ENCODE peak calls at places on chromosome 17, in six cellular contexts. W is T-cell; Z is NCI-H345; S is stimulated activated CD8-positive, alpha-beta memory T cell treated with anti-CD3 and anti-CD28 coated beads, Interleukin-15, amount 100 ng/mL, for 48 hours; K is OCI-LY7; U is fibroblast of lung. T is an unnamed sample.

GRCh38 chr17:55818026-55818425 is 67.2 kb downstream of the PCTP start:
- DNase-seq in K (no peak), W (no peak), S (no peak), U (no peak), Z (no peak), T (no peak)

GRCh38 chr17:64780096-64781012 is 118.2 kb upstream of the SMURF2 start:
- DNase-seq in Z (no peak), K (no peak), U (no peak), W (peak; percentile 72), S (peak; percentile 68), T (peak; percentile 84)

GRCh38 chr17:43588664-43589435 is 42.7 kb upstream of the ETV4 start:
- DNase-seq in U (no peak), W (no peak), Z (no peak), K (no peak), S (no peak), T (no peak)

GRCh38 chr17:18187226-18187625 is 3.6 kb downstream of the ALKBH5 start:
- DNase-seq in W (no peak), Z (no peak), S (no peak), K (no peak), U (no peak), T (no peak)

GRCh38 chr17:13813347-13814240 is 211.9 kb upstream of the HS3ST3A1 start:
- DNase-seq in K (no peak), U (no peak), W (no peak), S (no peak), Z (no peak), T (no peak)

GRCh38 chr17:39527220-39527813 is 66.0 kb downstream of the CDK12 start:
- DNase-seq in W (no peak), Z (peak; percentile 1), S (no peak), U (peak; percentile 15), K (peak; percentile 39), T (no peak)

GRCh38 chr17:63859257-63859656 is 14.2 kb downstream of the CSH2 start:
- DNase-seq in Z (no peak), U (no peak), K (no peak), S (no peak), W (no peak), T (no peak)

GRCh38 chr17:7186241-7186640 is 7.1 kb upstream of the ASGR1 start:
- DNase-seq in Z (no peak), S (no peak), K (peak; percentile 26), U (no peak), W (no peak), T (no peak)

GRCh38 chr17:50337956-50338355 is 8.0 kb upstream of the XYLT2 start:
- DNase-seq in Z (no peak), W (no peak), K (no peak), U (no peak), S (no peak), T (no peak)

GRCh38 chr17:62995377-62995885 is 29.4 kb downstream of the TANC2 start:
- DNase-seq in W (no peak), Z (peak; percentile 24), S (no peak), U (peak; percentile 65), K (peak; percentile 2), T (peak; percentile 7)

GRCh38 chr17:40182606-40183005 is 5.3 kb downstream of the RAPGEFL1 start:
- DNase-seq in S (no peak), K (no peak), W (no peak), U (no peak), Z (no peak), T (no peak)

GRCh38 chr17:77320501-77321256 is 179.9 kb downstream of the SEC14L1 start:
- DNase-seq in S (no peak), U (peak; percentile 21), Z (no peak), K (no peak), W (no peak), T (no peak)

GRCh38 chr17:71790791-71791190 is 330.0 kb upstream of the SOX9 start:
- DNase-seq in Z (no peak), K (no peak), U (no peak), S (no peak), W (no peak), T (no peak)

GRCh38 chr17:81528651-81529436 is 667 bp downstream of the FSCN2 start:
- DNase-seq in S (no peak), Z (no peak), K (no peak), W (no peak), U (no peak), T (no peak)

GRCh38 chr17:6554336-6554735 is 2.0 kb downstream of the PITPNM3 start:
- DNase-seq in Z (no peak), U (no peak), W (no peak), K (no peak), S (no peak), T (no peak)

GRCh38 chr17:78563189-78564145 is 13.7 kb downstream of the DNAH17 start:
- DNase-seq in W (no peak), U (no peak), K (no peak), S (no peak), Z (no peak), T (peak; percentile 25)